ENCODE peak calls at places on chromosome 14, in ten cellular contexts. X is AG09309; Q is HFF-Myc; A is BE2C; O is H7; V is CD8-positive, alpha-beta memory T cell; B is left ventricle myocardium inferior; U is fibroblast of lung; P is CD8-positive, alpha-beta T cell; G is aorta. J is an unnamed sample.

GRCh38 chr14:50714452-50715073 is 46.5 kb upstream of the SAV1 start:
- DNase-seq in U (peak; percentile 27), G (no peak), X (no peak), Q (peak; percentile 35), A (no peak), O (peak; percentile 40), B (no peak), V (no peak), P (no peak), J (no peak)

GRCh38 chr14:50257728-50258127 is 26.4 kb upstream of the SOS2 start:
- DNase-seq in O (no peak), G (no peak), Q (no peak), U (no peak), X (no peak), V (no peak), A (no peak), P (no peak), B (no peak), J (no peak)

GRCh38 chr14:69749956-69750355 is 17.0 kb upstream of the SRSF5 start:
- DNase-seq in G (no peak), V (no peak), O (no peak), P (no peak), B (no peak), U (no peak), Q (no peak), A (no peak), X (no peak), J (no peak)

GRCh38 chr14:87805315-87805723 is 187.7 kb downstream of the GALC start:
- DNase-seq in Q (peak; percentile 24), V (peak; percentile 3), A (peak; percentile 69), B (peak; percentile 15), X (peak; percentile 4), U (peak; percentile 74), P (peak; percentile 25), G (peak; percentile 45), O (peak; percentile 59), J (no peak)

GRCh38 chr14:56905282-56905681 is 95.0 kb upstream of the OTX2 start:
- DNase-seq in O (no peak), G (no peak), P (no peak), V (no peak), A (no peak), X (no peak), B (no peak), U (no peak), Q (no peak), J (no peak)

GRCh38 chr14:60515244-60515695 is 6.3 kb downstream of the SIX6 start:
- DNase-seq in O (no peak), U (no peak), B (no peak), V (no peak), A (no peak), Q (no peak), X (no peak), G (no peak), P (no peak), J (no peak)

GRCh38 chr14:92382677-92383076 is 59.7 kb downstream of the SLC24A4 start:
- DNase-seq in B (no peak), U (no peak), A (no peak), V (no peak), X (no peak), G (no peak), P (no peak), Q (no peak), O (peak; percentile 78), J (no peak)

GRCh38 chr14:64507376-64508156 is 3.0 kb downstream of the ZBTB1 start:
- DNase-seq in Q (no peak), U (peak; percentile 44), B (no peak), V (no peak), P (no peak), G (no peak), O (no peak), A (no peak), X (no peak), J (no peak)

GRCh38 chr14:75279739-75280447 is 1.3 kb downstream of the FOS start:
- DNase-seq in X (no peak), U (peak; percentile 27), V (peak; percentile 28), G (peak; percentile 70), A (no peak), O (peak; percentile 73), Q (no peak), B (peak; percentile 29), P (no peak), J (no peak)

GRCh38 chr14:91303091-91303923 is 58.8 kb upstream of the GPR68 start:
- DNase-seq in B (peak; percentile 57), Q (no peak), G (no peak), V (no peak), X (no peak), P (peak; percentile 60), A (peak; percentile 94), U (no peak), O (peak; percentile 99), J (no peak)

GRCh38 chr14:104975481-104976197 is 2.5 kb downstream of the AHNAK2 start:
- DNase-seq in P (no peak), A (peak; percentile 51), G (no peak), U (no peak), O (peak; percentile 81), V (peak; percentile 17), Q (no peak), B (peak; percentile 14), X (no peak), J (no peak)

GRCh38 chr14:104978774-104979691 is 859 bp upstream of the AHNAK2 start:
- DNase-seq in Q (no peak), G (peak; percentile 46), P (no peak), A (peak; percentile 69), O (no peak), V (no peak), B (no peak), U (no peak), X (no peak), J (no peak)

GRCh38 chr14:104976198-104977007 is 1.8 kb downstream of the AHNAK2 start:
- DNase-seq in X (no peak), P (peak; percentile 80), G (peak; percentile 91), B (peak; percentile 83), Q (peak; percentile 51), O (peak; percentile 91), A (peak; percentile 89), V (peak; percentile 81), U (peak; percentile 56), J (peak; percentile 46)

GRCh38 chr14:104977681-104978647 is at the start of gene AHNAK2:
- DNase-seq in V (peak; percentile 35), A (peak; percentile 96), X (no peak), P (no peak), G (peak; percentile 89), B (peak; percentile 78), Q (no peak), O (peak; percentile 98), U (peak; percentile 76), J (peak; percentile 20)

GRCh38 chr14:104977008-104977680 is 1.0 kb downstream of the AHNAK2 start:
- DNase-seq in A (peak; percentile 14), X (no peak), U (no peak), P (no peak), Q (no peak), V (no peak), B (peak; percentile 18), G (peak; percentile 53), O (no peak), J (no peak)
- H3K4me3 ChIP-seq in A (peak overlapping the region; percentile 48), X (peak overlapping the region; percentile 33), U (peak overlapping the region; percentile 53), P (peak overlapping the region; percentile 48), Q (peak overlapping the region; percentile 49), V (no peak overlapping the region), B (peak overlapping the region; percentile 69), G (no peak overlapping the region), O (peak overlapping the region; percentile 51), J (peak overlapping the region; percentile 58)

DNA sequence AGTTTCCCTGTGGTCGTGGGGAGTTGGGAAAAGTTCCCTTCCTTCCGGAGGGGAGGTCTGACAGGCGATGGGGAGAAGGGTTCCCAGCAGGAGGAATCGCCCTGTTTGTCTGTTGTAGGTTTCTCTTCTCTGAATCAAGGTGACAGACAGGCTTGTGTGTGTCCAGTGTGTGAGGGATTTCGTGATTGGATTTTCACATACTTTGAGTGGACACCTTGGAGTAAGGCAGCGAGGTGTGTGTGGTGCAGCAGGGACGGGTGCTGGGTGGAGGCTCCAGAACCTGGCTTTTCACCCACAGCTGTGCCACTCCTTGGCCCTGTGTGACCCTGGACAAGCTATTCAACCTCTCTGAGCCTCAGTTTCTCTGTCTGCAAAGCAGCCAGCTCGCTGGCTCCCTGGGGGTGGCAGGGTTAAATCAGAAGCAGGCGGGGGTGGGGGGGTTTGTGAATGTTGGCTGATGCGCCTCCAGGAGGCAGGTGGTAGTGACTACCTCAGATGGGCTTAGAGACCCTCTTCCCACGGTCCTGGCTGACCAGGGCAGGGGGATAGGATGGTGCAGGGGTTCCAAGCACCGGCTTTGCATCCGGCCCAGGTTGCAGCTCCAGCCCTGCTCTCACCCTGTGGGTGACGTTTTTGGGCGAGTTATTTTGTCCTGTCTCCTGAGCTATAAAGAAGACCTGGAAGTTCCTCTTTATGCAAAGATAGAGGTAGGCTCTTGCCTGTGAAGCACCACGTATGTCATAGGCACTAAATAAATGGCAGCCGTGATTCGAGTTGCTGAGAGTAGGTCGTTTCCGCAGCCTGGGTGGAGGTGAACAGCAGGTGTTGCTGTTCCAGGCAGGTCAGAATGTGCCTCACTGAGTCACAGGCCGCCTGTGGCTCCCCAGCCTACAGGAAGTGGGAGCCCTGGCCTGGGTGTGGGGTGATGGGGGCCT is 687 bp downstream of the BDKRB2 start:
- DNase-seq in B (no peak), G (no peak), Q (no peak), X (no peak), U (no peak), A (no peak), P (no peak), O (peak; percentile 75), V (no peak), J (no peak)
- H3K4me3 ChIP-seq in B (peak overlapping the region; percentile 59), G (no peak overlapping the region), Q (peak overlapping the region; percentile 52), X (peak overlapping the region; percentile 63), U (peak overlapping the region; percentile 66), A (peak overlapping the region; percentile 61), P (no peak overlapping the region), O (peak overlapping the region; percentile 37), V (no peak overlapping the region), J (peak overlapping the region; percentile 76)

GRCh38 chr14:33618361-33619095 is 332.3 kb downstream of the EGLN3 start:
- DNase-seq in X (no peak), A (no peak), O (no peak), P (no peak), V (no peak), B (no peak), U (peak; percentile 71), Q (no peak), G (no peak), J (no peak)

GRCh38 chr14:33611405-33612183 is 339.3 kb downstream of the EGLN3 start:
- DNase-seq in A (no peak), X (no peak), G (no peak), Q (no peak), B (no peak), P (no peak), O (no peak), V (no peak), U (peak; percentile 64), J (no peak)

GRCh38 chr14:33612184-33612479 is 338.7 kb downstream of the EGLN3 start:
- DNase-seq in B (no peak), P (no peak), O (peak; percentile 23), U (no peak), V (no peak), A (no peak), Q (no peak), X (no peak), G (no peak), J (no peak)

GRCh38 chr14:33617154-33617553 is 333.7 kb downstream of the EGLN3 start:
- DNase-seq in U (peak; percentile 94), V (no peak), G (no peak), B (no peak), Q (peak; percentile 80), O (no peak), X (peak; percentile 37), P (no peak), A (no peak), J (no peak)
- H3K4me3 ChIP-seq in U (no peak overlapping the region), V (no peak overlapping the region), G (no peak overlapping the region), B (no peak overlapping the region), Q (no peak overlapping the region), O (no peak overlapping the region), X (no peak overlapping the region), P (no peak overlapping the region), A (no peak overlapping the region), J (no peak overlapping the region)

GRCh38 chr14:99234982-99235491 is 37.0 kb downstream of the BCL11B start:
- DNase-seq in G (no peak), O (peak; percentile 84), V (peak; percentile 61), B (no peak), X (no peak), A (no peak), U (peak; percentile 30), Q (no peak), P (peak; percentile 90), J (no peak)
- H3K4me3 ChIP-seq in G (no peak overlapping the region), O (peak overlapping the region; percentile 37), V (peak overlapping the region; percentile 56), B (no peak overlapping the region), X (no peak overlapping the region), A (no peak overlapping the region), U (no peak overlapping the region), Q (no peak overlapping the region), P (peak overlapping the region; percentile 45), J (no peak overlapping the region)

J was measured in AG04450.